ENCODE peak calls at places on chromosome 2, in six cellular contexts. I, R, N, H, K and E are unnamed samples.

GRCh38 chr2:90069290-90069894 is 1377.9 kb downstream of the RPIA start:
- DNase-seq in I (peak; percentile 2), R (no peak), N (peak; percentile 11), H (peak; percentile 49), K (peak; percentile 46), E (peak; percentile 18)

GRCh38 chr2:96315400-96316071 is 9.6 kb upstream of the ITPRIPL1 start:
- DNase-seq in I (peak; percentile 40), R (no peak), N (peak; percentile 66), H (peak; percentile 38), K (peak; percentile 42), E (peak; percentile 80)

GRCh38 chr2:64656379-64656778 is 2.7 kb upstream of the SERTAD2 start:
- DNase-seq in I (no peak), R (no peak), N (no peak), H (no peak), K (no peak), E (no peak)

GRCh38 chr2:40721595-40721994 is 269.7 kb upstream of the SLC8A1 start:
- DNase-seq in I (peak; percentile 76), R (no peak), N (no peak), H (no peak), K (no peak), E (no peak)

GRCh38 chr2:31440764-31441163 is 26.2 kb upstream of the XDH start:
- DNase-seq in I (peak; percentile 95), R (no peak), N (peak; percentile 17), H (no peak), K (no peak), E (no peak)

GRCh38 chr2:241894681-241895426 is 25.3 kb downstream of the RTP5 start:
- DNase-seq in I (no peak), R (no peak), N (no peak), H (no peak), K (no peak), E (no peak)

GRCh38 chr2:74201196-74201595 is 2.8 kb downstream of the MTHFD2 start:
- DNase-seq in I (no peak), R (no peak), N (no peak), H (no peak), K (no peak), E (no peak)

GRCh38 chr2:24830351-24830750 is 37.1 kb downstream of the CENPO start:
- DNase-seq in I (no peak), R (no peak), N (peak; percentile 54), H (no peak), K (peak; percentile 16), E (peak; percentile 73)

GRCh38 chr2:119659601-119660342 is 19.2 kb upstream of the TMEM177 start:
- DNase-seq in I (peak; percentile 57), R (no peak), N (peak; percentile 63), H (no peak), K (peak; percentile 29), E (peak; percentile 66)

GRCh38 chr2:70035344-70035844 is 51.9 kb upstream of the PCBP1 start:
- DNase-seq in I (peak; percentile 10), R (no peak), N (no peak), H (no peak), K (no peak), E (peak; percentile 55)

GRCh38 chr2:160703648-160704585 is 210.3 kb upstream of the RBMS1 start:
- DNase-seq in I (no peak), R (no peak), N (no peak), H (no peak), K (no peak), E (no peak)

GRCh38 chr2:47249427-47249826 is 94.3 kb upstream of the STPG4 start:
- DNase-seq in I (peak; percentile 58), R (no peak), N (no peak), H (no peak), K (no peak), E (peak; percentile 61)

GRCh38 chr2:239778861-239779591 is 246.1 kb downstream of the NDUFA10 start:
- DNase-seq in I (no peak), R (no peak), N (no peak), H (no peak), K (no peak), E (no peak)

GRCh38 chr2:236875906-236876505 is 209.7 kb upstream of the COPS8 start:
- DNase-seq in I (peak; percentile 86), R (no peak), N (no peak), H (no peak), K (peak; percentile 21), E (no peak)

GRCh38 chr2:241217320-241218031 is 29.0 kb downstream of the ANO7 start:
- DNase-seq in I (peak; percentile 67), R (peak; percentile 13), N (peak; percentile 81), H (peak; percentile 88), K (peak; percentile 35), E (peak; percentile 63)

GRCh38 chr2:37326285-37326684 is 1.7 kb upstream of the PRKD3 start:
- DNase-seq in I (peak; percentile 62), R (no peak), N (peak; percentile 91), H (no peak), K (peak; percentile 18), E (peak; percentile 93)

GRCh38 chr2:95346236-95346737 is 49.1 kb downstream of the KCNIP3 start:
- DNase-seq in I (peak; percentile 49), R (no peak), N (peak; percentile 80), H (peak; percentile 40), K (peak; percentile 59), E (peak; percentile 25)

GRCh38 chr2:236286866-236287545 is 22.8 kb upstream of the ASB18 start:
- DNase-seq in I (peak; percentile 56), R (no peak), N (no peak), H (no peak), K (no peak), E (peak; percentile 7)

GRCh38 chr2:54371461-54372065 is 84.6 kb upstream of the SPTBN1 start:
- DNase-seq in I (no peak), R (no peak), N (no peak), H (no peak), K (no peak), E (no peak)

GRCh38 chr2:171810409-171810993 is 83.5 kb downstream of the SLC25A12 start:
- DNase-seq in I (no peak), R (no peak), N (peak; percentile 51), H (no peak), K (no peak), E (peak; percentile 66)

GRCh38 chr2:44291281-44292248 is 16.3 kb downstream of the SLC3A1 start:
- DNase-seq in I (peak; percentile 90), R (no peak), N (peak; percentile 73), H (no peak), K (peak; percentile 65), E (peak; percentile 78)

GRCh38 chr2:192827735-192828134 is 633.0 kb upstream of the TMEFF2 start:
- DNase-seq in I (no peak), R (no peak), N (no peak), H (no peak), K (no peak), E (no peak)

GRCh38 chr2:144084114-144084661 is 435.7 kb downstream of the ZEB2 start:
- DNase-seq in I (peak; percentile 43), R (no peak), N (peak; percentile 30), H (no peak), K (peak; percentile 21), E (peak; percentile 85)

GRCh38 chr2:176817061-176817565 is 395.5 kb upstream of the HNRNPA3 start:
- DNase-seq in I (no peak), R (no peak), N (no peak), H (no peak), K (peak; percentile 3), E (no peak)

GRCh38 chr2:219658447-219658846 is 31.0 kb downstream of the SLC4A3 start:
- DNase-seq in I (no peak), R (no peak), N (peak; percentile 59), H (no peak), K (no peak), E (peak; percentile 50)

GRCh38 chr2:33340265-33340664 is 136.2 kb upstream of the RASGRP3 start:
- DNase-seq in I (no peak), R (peak; percentile 52), N (peak; percentile 46), H (no peak), K (no peak), E (peak; percentile 72)

GRCh38 chr2:14492920-14493503 is 139.5 kb upstream of the LRATD1 start:
- DNase-seq in I (peak; percentile 96), R (no peak), N (no peak), H (no peak), K (peak; percentile 54), E (peak; percentile 43)

GRCh38 chr2:10161206-10161931 is 38.8 kb downstream of the RRM2 start:
- DNase-seq in I (peak; percentile 59), R (no peak), N (no peak), H (no peak), K (no peak), E (peak; percentile 14)

GRCh38 chr2:118291481-118291880 is 203.2 kb downstream of the INSIG2 start:
- DNase-seq in I (no peak), R (no peak), N (no peak), H (no peak), K (no peak), E (no peak)

GRCh38 chr2:155393406-155393805 is 694.9 kb downstream of the KCNJ3 start:
- DNase-seq in I (no peak), R (no peak), N (no peak), H (no peak), K (no peak), E (no peak)

GRCh38 chr2:118224144-118224887 is 136.0 kb downstream of the INSIG2 start:
- DNase-seq in I (peak; percentile 33), R (no peak), N (peak; percentile 8), H (peak; percentile 52), K (no peak), E (no peak)

GRCh38 chr2:121247534-121247933 is 37.5 kb downstream of the TFCP2L1 start:
- DNase-seq in I (no peak), R (no peak), N (no peak), H (no peak), K (no peak), E (no peak)

GRCh38 chr2:96325884-96326255 is 753 bp downstream of the ITPRIPL1 start:
- DNase-seq in I (no peak), R (no peak), N (no peak), H (no peak), K (no peak), E (no peak)